ENCODE peak calls at places on chromosomes 4 and X, in four cellular contexts. D is AG04449; P is cardiac muscle cell; V is CD4-positive, alpha-beta T cell. R is an unnamed sample.
A peak's percentile ranks its signal among the peaks of the same experiment; 100 is the strongest.

GRCh38 chrX:123665197-123665596 is 67.7 kb downstream of the THOC2 start:
- DNase-seq in D (no peak), P (no peak), V (no peak), R (no peak)

GRCh38 chrX:40871385-40872082 is 136.2 kb upstream of the MED14 start:
- DNase-seq in D (no peak), P (peak; percentile 13), V (no peak), R (no peak)

GRCh38 chr4:37780444-37781133 is 45.9 kb upstream of the PGM2 start:
- DNase-seq in D (no peak), P (no peak), V (peak; percentile 56), R (no peak)

GRCh38 chrX:7190157-7190556 is 42.2 kb upstream of the PUDP start:
- DNase-seq in D (no peak), P (no peak), V (no peak), R (no peak)

GRCh38 chr4:157994863-157995262 is 178.0 kb downstream of the GASK1B start:
- DNase-seq in D (no peak), P (no peak), V (no peak), R (no peak)

GRCh38 chr4:100736651-100737450 is 219.0 kb upstream of the EMCN start:
- DNase-seq in D (no peak), P (peak; percentile 5), V (no peak), R (peak; percentile 60)

GRCh38 chrX:22748093-22748999 is 251.4 kb upstream of the DDX53 start:
- DNase-seq in D (no peak), P (peak; percentile 95), V (peak; percentile 30), R (no peak)

GRCh38 chr4:169159614-169160013 is 111.1 kb downstream of the SH3RF1 start:
- DNase-seq in D (peak; percentile 37), P (no peak), V (no peak), R (no peak)

GRCh38 chr4:70583952-70584834 is 7.9 kb upstream of the AMBN start:
- DNase-seq in D (no peak), P (no peak), V (no peak), R (no peak)

GRCh38 chr4:128385683-128386304 is 98.2 kb upstream of the PGRMC2 start:
- DNase-seq in D (no peak), P (no peak), V (no peak), R (no peak)

GRCh38 chr4:78513411-78513975 is 38.1 kb upstream of the ANXA3 start:
- DNase-seq in D (no peak), P (no peak), V (no peak), R (no peak)

GRCh38 chr4:143514432-143514831 is 930 bp downstream of the SMARCA5 start:
- DNase-seq in D (no peak), P (peak; percentile 67), V (no peak), R (no peak)

GRCh38 chrX:15146515-15146914 is 123.4 kb downstream of the ASB9 start:
- DNase-seq in D (no peak), P (peak; percentile 32), V (no peak), R (no peak)

GRCh38 chr4:81207793-81208192 is 7.2 kb downstream of the PRKG2 start:
- DNase-seq in D (peak; percentile 77), P (no peak), V (no peak), R (peak; percentile 92)

GRCh38 chrX:120769576-120770341 is 105.9 kb downstream of the CT47B1 start:
- DNase-seq in D (no peak), P (peak; percentile 28), V (no peak), R (peak; percentile 37)

GRCh38 chrX:97026406-97026805 is 142.7 kb downstream of the RPA4 start:
- DNase-seq in D (no peak), P (peak; percentile 40), V (no peak), R (no peak)

GRCh38 chrX:115031989-115032388 is 14.6 kb upstream of the IL13RA2 start:
- DNase-seq in D (no peak), P (no peak), V (no peak), R (no peak)

GRCh38 chr4:74056858-74057562 is 18.5 kb upstream of the CXCL3 start:
- DNase-seq in D (peak; percentile 41), P (no peak), V (no peak), R (peak; percentile 67)

GRCh38 chr4:57378766-57379165 is 268.6 kb upstream of the IGFBP7 start:
- DNase-seq in D (no peak), P (no peak), V (no peak), R (no peak)

GRCh38 chrX:1031521-1032430 is 180.7 kb downstream of the CRLF2 start:
- DNase-seq in D (no peak), P (no peak), V (no peak), R (no peak)

GRCh38 chr4:92129408-92129994 is 174.3 kb upstream of the GRID2 start:
- DNase-seq in D (no peak), P (no peak), V (no peak), R (no peak)

GRCh38 chr4:99859618-99860017 is 34.6 kb downstream of the LAMTOR3 start:
- DNase-seq in D (no peak), P (no peak), V (no peak), R (no peak)

GRCh38 chrX:34629572-34629971 is 27.5 kb downstream of the TMEM47 start:
- DNase-seq in D (peak; percentile 14), P (no peak), V (no peak), R (peak; percentile 54)

GRCh38 chr4:153798901-153799707 is 10.2 kb upstream of the SFRP2 start:
- DNase-seq in D (no peak), P (no peak), V (no peak), R (no peak)

GRCh38 chr4:59664771-59665170 is 1535.4 kb upstream of the ADGRL3 start:
- DNase-seq in D (no peak), P (no peak), V (no peak), R (no peak)

GRCh38 chrX:52277666-52278065 is 91.2 kb upstream of the XAGE2 start:
- DNase-seq in D (no peak), P (no peak), V (no peak), R (no peak)

GRCh38 chr4:103075894-103076776 is at the start of gene SLC9B2:
- DNase-seq in D (no peak), P (peak; percentile 69), V (peak; percentile 66), R (no peak)

GRCh38 chr4:80008971-80009370 is 64.1 kb downstream of the ANTXR2 start:
- DNase-seq in D (no peak), P (no peak), V (no peak), R (no peak)

GRCh38 chrX:124725467-124725866 is 379.1 kb downstream of the SH2D1A start:
- DNase-seq in D (no peak), P (no peak), V (no peak), R (no peak)

GRCh38 chrX:143757375-143757774 is 36.8 kb upstream of the SPANXN2 start:
- DNase-seq in D (no peak), P (peak; percentile 33), V (no peak), R (no peak)

GRCh38 chr4:42482516-42483327 is 85.4 kb downstream of the SHISA3 start:
- DNase-seq in D (no peak), P (no peak), V (no peak), R (no peak)

GRCh38 chr4:184375027-184375426 is 99.3 kb downstream of the IRF2 start:
- DNase-seq in D (no peak), P (no peak), V (no peak), R (no peak)

GRCh38 chr4:683982-684571 is 4.9 kb downstream of the SLC49A3 start:
- DNase-seq in D (no peak), P (peak; percentile 86), V (no peak), R (no peak)

GRCh38 chr4:176238157-176238608 is 30.8 kb downstream of the ASB5 start:
- DNase-seq in D (peak; percentile 97), P (no peak), V (no peak), R (peak; percentile 10)

DNA sequence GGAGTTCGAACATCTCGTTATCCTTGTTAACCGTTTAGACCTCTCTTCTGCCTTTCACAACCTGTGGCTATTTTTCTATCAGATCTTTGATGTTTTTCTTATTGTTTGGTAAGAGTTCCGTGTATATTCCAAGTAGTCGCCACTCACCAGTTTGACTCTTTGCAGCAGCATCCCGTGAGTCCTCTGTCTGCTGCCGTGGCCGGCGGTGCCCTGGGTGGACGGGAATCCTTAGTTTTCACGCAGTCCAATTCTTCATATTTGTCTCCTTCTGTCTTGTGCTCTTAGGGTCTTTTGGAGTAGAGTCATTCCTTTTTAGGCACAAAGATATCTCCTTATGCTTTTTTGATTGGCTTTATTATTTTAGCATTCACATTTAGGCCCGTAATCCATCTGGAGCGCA is 95.0 kb upstream of the MSX1 start:
- DNase-seq in D (no peak), P (no peak), V (no peak), R (no peak)
- TF ChIP-seq CTCF in D (no peak), P (no peak), V (no peak), R (no peak)

GRCh38 chr4:188158336-188158735 is 19.1 kb downstream of the TRIML1 start:
- DNase-seq in D (no peak), P (no peak), V (no peak), R (no peak)

GRCh38 chr4:188160406-188160805 is 21.2 kb downstream of the TRIML1 start:
- DNase-seq in D (no peak), P (no peak), V (no peak), R (no peak)

GRCh38 chr4:188162698-188163097 is 23.5 kb downstream of the TRIML1 start:
- DNase-seq in D (no peak), P (no peak), V (no peak), R (no peak)

GRCh38 chr4:188161167-188161566 is 21.9 kb downstream of the TRIML1 start:
- DNase-seq in D (no peak), P (no peak), V (no peak), R (no peak)
- TF ChIP-seq CTCF in D (no peak), P (no peak), V (no peak), R (no peak)

DNA sequence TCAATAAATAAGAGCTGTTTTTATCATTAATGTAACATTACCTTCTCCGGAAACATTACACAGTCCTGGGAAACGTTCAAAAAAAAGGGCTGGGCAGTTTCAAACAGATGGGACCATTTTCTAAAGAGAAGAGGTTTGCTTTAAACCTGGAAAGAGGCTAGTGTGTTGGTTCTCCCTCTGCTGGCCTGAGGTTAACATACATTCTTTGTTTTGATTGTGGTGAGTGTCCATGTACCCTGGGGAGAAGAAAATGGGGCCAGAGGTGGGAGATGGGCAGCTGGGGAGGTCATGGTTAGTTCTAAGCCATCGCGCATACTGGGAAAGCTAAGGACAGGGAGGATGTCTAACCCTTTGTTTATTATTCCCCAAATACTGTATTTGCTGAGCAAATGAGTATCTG is 194.7 kb downstream of the CPEB2 start:
- DNase-seq in D (no peak), P (peak; percentile 47), V (no peak), R (no peak)
- TF ChIP-seq CTCF in D (peak; percentile 32), P (peak; percentile 53), V (no peak), R (peak; percentile 34)

GRCh38 chrX:132940727-132941162 is 17.7 kb downstream of the HS6ST2 start:
- DNase-seq in D (no peak), P (peak; percentile 31), V (no peak), R (no peak)
- TF ChIP-seq CTCF in D (no peak), P (no peak), V (no peak), R (no peak)

DNA sequence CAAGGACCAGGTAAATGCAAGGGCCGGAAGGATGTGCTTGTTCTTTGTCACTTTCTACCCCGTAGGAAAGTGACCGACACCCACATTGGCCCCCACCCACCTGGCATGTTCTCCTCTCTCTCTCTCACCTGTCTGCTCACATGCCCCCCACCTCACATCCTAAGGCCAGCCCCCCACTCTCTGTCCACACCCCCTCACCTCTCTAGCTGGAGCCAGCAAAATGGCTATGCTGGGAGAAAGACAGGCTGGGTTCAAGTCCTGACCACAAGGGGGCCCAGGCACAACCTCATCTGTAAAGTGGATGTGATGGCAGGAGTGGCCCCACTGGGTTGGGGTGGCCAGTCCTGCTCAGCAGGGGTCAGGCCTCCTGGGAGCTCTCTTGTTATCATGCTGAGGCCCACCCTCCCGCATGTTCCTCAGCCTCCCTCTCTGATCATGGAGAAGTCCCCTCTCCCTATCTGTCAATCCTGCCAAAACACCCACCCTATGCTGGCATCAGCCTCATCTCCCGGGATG is 1.7 kb upstream of the PPP2R2C start:
- DNase-seq in D (no peak), P (no peak), V (no peak), R (no peak)
- TF ChIP-seq CTCF in D (peak; percentile 3), P (peak; percentile 35), V (no peak), R (no peak)